ENCODE peak calls at places on chromosomes 2 and 18, in nine cellular contexts. N is cerebellum, S is frontal cortex, F is transverse colon, R is fibroblast of pulmonary artery, G is astrocyte, I is heart left ventricle, U is endodermal cell, K is HEK293T. H is an unnamed sample.

GRCh38 chr2:41784496-41784895 is 263.3 kb upstream of the PKDCC start:
- DNase-seq in N (no peak), S (no peak), F (no peak), R (no peak), G (no peak), I (no peak), U (no peak), K (no peak), H (no peak)

GRCh38 chr2:38692636-38693318 is 26.9 kb downstream of the GALM start:
- DNase-seq in N (peak), S (no peak), F (peak), R (no peak), G (no peak), I (no peak), U (no peak), K (no peak), H (peak)

GRCh38 chr18:36203360-36203895 is 16.1 kb downstream of the MOCOS start:
- DNase-seq in N (no peak), S (no peak), F (no peak), R (no peak), G (no peak), I (no peak), U (peak), K (peak), H (no peak)

GRCh38 chr2:72033636-72034035 is 114.0 kb downstream of the CYP26B1 start:
- DNase-seq in N (no peak), S (no peak), F (no peak), R (no peak), G (no peak), I (no peak), U (peak), K (peak), H (no peak)

GRCh38 chr2:161988589-161988988 is 85.4 kb downstream of the DPP4 start:
- DNase-seq in N (no peak), S (no peak), F (no peak), R (no peak), G (peak), I (no peak), U (peak), K (no peak), H (no peak)

GRCh38 chr2:195559431-195559914 is 97.6 kb upstream of the SLC39A10 start:
- DNase-seq in N (no peak), S (no peak), F (peak), R (peak), G (peak), I (peak), U (no peak), K (no peak), H (no peak)

GRCh38 chr2:109031481-109032228 is 42.6 kb upstream of the EDAR start:
- DNase-seq in N (no peak), S (no peak), F (peak), R (peak), G (peak), I (peak), U (peak), K (peak), H (peak)

GRCh38 chr2:1226766-1227165 is 186.5 kb upstream of the TPO start:
- DNase-seq in N (no peak), S (no peak), F (no peak), R (no peak), G (no peak), I (no peak), U (no peak), K (no peak), H (no peak)

GRCh38 chr18:21714472-21714871 is 9.9 kb upstream of the ABHD3 start:
- DNase-seq in N (no peak), S (no peak), F (no peak), R (no peak), G (no peak), I (no peak), U (no peak), K (no peak), H (no peak)

GRCh38 chr2:190822038-190822437 is 58.6 kb upstream of the GLS start:
- DNase-seq in N (no peak), S (no peak), F (no peak), R (no peak), G (no peak), I (no peak), U (no peak), K (no peak), H (no peak)

GRCh38 chr2:181683518-181684453 is 3.5 kb upstream of the NEUROD1 start:
- DNase-seq in N (peak), S (peak), F (no peak), R (peak), G (peak), I (no peak), U (peak), K (peak), H (peak)

GRCh38 chr2:132584976-132585817 is 84.8 kb downstream of the LYPD1 start:
- DNase-seq in N (no peak), S (no peak), F (no peak), R (no peak), G (no peak), I (no peak), U (no peak), K (no peak), H (no peak)

GRCh38 chr2:67548317-67549095 is 151.4 kb downstream of the ETAA1 start:
- DNase-seq in N (no peak), S (no peak), F (no peak), R (no peak), G (no peak), I (no peak), U (peak), K (no peak), H (no peak)

GRCh38 chr18:67132919-67133318 is 383.6 kb downstream of the DSEL start:
- DNase-seq in N (no peak), S (no peak), F (no peak), R (no peak), G (no peak), I (no peak), U (no peak), K (no peak), H (no peak)

GRCh38 chr18:70907673-70908072 is 618.8 kb downstream of the SOCS6 start:
- DNase-seq in N (peak), S (no peak), F (no peak), R (peak), G (no peak), I (no peak), U (peak), K (no peak), H (no peak)

H was measured in islet precursor cell.